ENCODE peak calls at places on chromosomes 5 and 9, in ten cellular contexts. T, R, F, Y, J, X, U, H, A and K are unnamed samples.

GRCh38 chr9:137110911-137111787 is 3.4 kb downstream of the DPP7 start:
- DNase-seq in T (no peak), R (no peak), F (no peak), Y (no peak), J (no peak), X (no peak), U (no peak), H (no peak), A (no peak), K (no peak)

GRCh38 chr5:15611008-15611407 is 111.0 kb downstream of the FBXL7 start:
- DNase-seq in T (no peak), R (no peak), F (no peak), Y (no peak), J (no peak), X (no peak), U (no peak), H (no peak), A (no peak), K (no peak)

GRCh38 chr5:90097082-90097477 is 312.5 kb downstream of the CETN3 start:
- DNase-seq in T (no peak), R (no peak), F (no peak), Y (no peak), J (no peak), X (no peak), U (no peak), H (no peak), A (no peak), K (no peak)

GRCh38 chr5:71860048-71860447 is 141.0 kb downstream of the CARTPT start:
- DNase-seq in T (no peak), R (no peak), F (no peak), Y (no peak), J (no peak), X (no peak), U (no peak), H (no peak), A (no peak), K (no peak)

GRCh38 chr5:80276186-80276585 is 20.3 kb upstream of the SERINC5 start:
- DNase-seq in T (no peak), R (no peak), F (no peak), Y (no peak), J (no peak), X (no peak), U (no peak), H (no peak), A (no peak), K (no peak)

GRCh38 chr5:122187426-122187825 is 58.1 kb downstream of the ZNF474 start:
- DNase-seq in T (no peak), R (no peak), F (no peak), Y (no peak), J (no peak), X (no peak), U (peak), H (no peak), A (no peak), K (no peak)

GRCh38 chr5:142398719-142399034 is 73.9 kb upstream of the SPRY4 start:
- DNase-seq in T (no peak), R (no peak), F (no peak), Y (no peak), J (no peak), X (no peak), U (no peak), H (no peak), A (no peak), K (no peak)

GRCh38 chr9:114906922-114907571 is 23.3 kb downstream of the TNFSF8 start:
- DNase-seq in T (peak), R (no peak), F (peak), Y (peak), J (peak), X (peak), U (peak), H (no peak), A (no peak), K (no peak)

GRCh38 chr5:56447656-56448055 is 214.5 kb upstream of the ANKRD55 start:
- DNase-seq in T (no peak), R (no peak), F (no peak), Y (no peak), J (no peak), X (no peak), U (no peak), H (no peak), A (no peak), K (no peak)

GRCh38 chr5:73655521-73656160 is 29.6 kb downstream of the ARHGEF28 start:
- DNase-seq in T (no peak), R (no peak), F (no peak), Y (no peak), J (no peak), X (no peak), U (no peak), H (no peak), A (no peak), K (no peak)

GRCh38 chr5:68834486-68834885 is 259.3 kb upstream of the SLC30A5 start:
- DNase-seq in T (no peak), R (no peak), F (no peak), Y (no peak), J (no peak), X (no peak), U (no peak), H (no peak), A (no peak), K (no peak)

GRCh38 chr9:131178382-131178781 is 53.0 kb downstream of the NUP214 start:
- DNase-seq in T (peak), R (peak), F (peak), Y (peak), J (peak), X (peak), U (peak), H (peak), A (no peak), K (peak)

GRCh38 chr9:79809477-79809876 is 237.7 kb downstream of the TLE4 start:
- DNase-seq in T (no peak), R (no peak), F (no peak), Y (peak), J (no peak), X (no peak), U (no peak), H (no peak), A (no peak), K (no peak)

GRCh38 chr5:108747111-108748009 is at the start of gene FER:
- DNase-seq in T (peak), R (no peak), F (peak), Y (peak), J (peak), X (no peak), U (peak), H (peak), A (no peak), K (peak)

GRCh38 chr9:69582544-69583297 is 89.5 kb downstream of the APBA1 start:
- DNase-seq in T (peak), R (no peak), F (no peak), Y (no peak), J (no peak), X (no peak), U (no peak), H (no peak), A (no peak), K (no peak)